ENCODE peak calls at places on chromosome 22, in ten cellular contexts. Q is T-helper 9 cell; K is GM23248; Z is stimulated activated naive B cell treated with anti-CD40 and anti-IgM and Interleukin-4, amounts not matched to agents 10 μg/mL and 1 μg/mL and 100 μg/mL, for 72 hours; I is AG09309; N is osteocyte; Y is AG08395; R is HTR-8/SVneo; V is AG09319; L is EH. A is an unnamed sample.

GRCh38 chr22:27578937-27579617 is 222.5 kb downstream of the MN1 start:
- DNase-seq in Q (no peak), K (peak), Z (no peak), I (peak), N (no peak), Y (peak), R (no peak), V (no peak), L (peak), A (no peak)

GRCh38 chr22:49904040-49904369 is 14.2 kb downstream of the ALG12 start:
- DNase-seq in Q (no peak), K (no peak), Z (no peak), I (no peak), N (no peak), Y (no peak), R (no peak), V (no peak), L (no peak), A (no peak)

GRCh38 chr22:44865193-44866057 is 113.0 kb downstream of the ARHGAP8 start:
- DNase-seq in Q (no peak), K (no peak), Z (no peak), I (no peak), N (no peak), Y (no peak), R (no peak), V (no peak), L (no peak), A (no peak)

GRCh38 chr22:25488244-25489020 is 76.0 kb upstream of the GRK3 start:
- DNase-seq in Q (no peak), K (peak), Z (peak), I (peak), N (peak), Y (peak), R (peak), V (peak), L (peak), A (no peak)

GRCh38 chr22:44049369-44050231 is 25.5 kb downstream of the PARVB start:
- DNase-seq in Q (no peak), K (no peak), Z (no peak), I (no peak), N (no peak), Y (no peak), R (no peak), V (no peak), L (no peak), A (no peak)

GRCh38 chr22:43821606-43822425 is 9.7 kb upstream of the EFCAB6 start:
- DNase-seq in Q (no peak), K (no peak), Z (no peak), I (no peak), N (peak), Y (no peak), R (no peak), V (no peak), L (no peak), A (no peak)

GRCh38 chr22:45844949-45845613 is 131.9 kb downstream of the WNT7B start:
- DNase-seq in Q (no peak), K (no peak), Z (no peak), I (no peak), N (no peak), Y (no peak), R (no peak), V (no peak), L (peak), A (no peak)

GRCh38 chr22:21590809-21591641 is 23.5 kb downstream of the UBE2L3 start:
- DNase-seq in Q (no peak), K (no peak), Z (peak), I (no peak), N (no peak), Y (no peak), R (no peak), V (no peak), L (no peak), A (no peak)

GRCh38 chr22:38186429-38186828 is 4.8 kb upstream of the PLA2G6 start:
- DNase-seq in Q (no peak), K (no peak), Z (no peak), I (no peak), N (no peak), Y (no peak), R (no peak), V (no peak), L (peak), A (no peak)

GRCh38 chr22:28341001-28341400 is 338.6 kb downstream of the TTC28 start:
- DNase-seq in Q (no peak), K (peak), Z (no peak), I (no peak), N (no peak), Y (peak), R (no peak), V (peak), L (peak), A (no peak)

GRCh38 chr22:45977003-45977395 is at the start of gene WNT7B:
- DNase-seq in Q (no peak), K (no peak), Z (no peak), I (no peak), N (no peak), Y (no peak), R (no peak), V (no peak), L (no peak), A (no peak)

GRCh38 chr22:50173983-50174355 is 3.4 kb downstream of the PANX2 start:
- DNase-seq in Q (no peak), K (no peak), Z (no peak), I (no peak), N (no peak), Y (no peak), R (no peak), V (no peak), L (no peak), A (no peak)

GRCh38 chr22:44940121-44940520 is 69.7 kb downstream of the PHF21B start:
- DNase-seq in Q (no peak), K (no peak), Z (no peak), I (no peak), N (no peak), Y (no peak), R (no peak), V (no peak), L (no peak), A (no peak)

GRCh38 chr22:27670701-27671412 is 130.7 kb downstream of the MN1 start:
- DNase-seq in Q (no peak), K (peak), Z (no peak), I (no peak), N (no peak), Y (no peak), R (peak), V (no peak), L (peak), A (no peak)

GRCh38 chr22:37080438-37080837 is 28.9 kb downstream of the KCTD17 start:
- DNase-seq in Q (no peak), K (no peak), Z (no peak), I (no peak), N (no peak), Y (no peak), R (no peak), V (no peak), L (no peak), A (no peak)

GRCh38 chr22:39437836-39438704 is 18.7 kb upstream of the MGAT3 start:
- DNase-seq in Q (no peak), K (no peak), Z (no peak), I (no peak), N (no peak), Y (no peak), R (no peak), V (no peak), L (no peak), A (no peak)

GRCh38 chr22:26436903-26437515 is 7.9 kb downstream of the ASPHD2 start:
- DNase-seq in Q (no peak), K (no peak), Z (no peak), I (no peak), N (no peak), Y (no peak), R (no peak), V (no peak), L (no peak), A (no peak)

GRCh38 chr22:29225422-29226090 is 19.9 kb downstream of the EMID1 start:
- DNase-seq in Q (no peak), K (peak), Z (no peak), I (no peak), N (no peak), Y (peak), R (no peak), V (no peak), L (peak), A (no peak)

GRCh38 chr22:41285441-41285819 is 557 bp downstream of the RANGAP1 start:
- DNase-seq in Q (peak), K (peak), Z (peak), I (no peak), N (peak), Y (peak), R (peak), V (peak), L (peak), A (no peak)

GRCh38 chr22:43433904-43434600 is 22.2 kb downstream of the MPPED1 start:
- DNase-seq in Q (no peak), K (no peak), Z (no peak), I (no peak), N (no peak), Y (no peak), R (no peak), V (no peak), L (no peak), A (no peak)

GRCh38 chr22:34122064-34122463 is 201.8 kb upstream of the LARGE1 start:
- DNase-seq in Q (no peak), K (no peak), Z (no peak), I (no peak), N (no peak), Y (no peak), R (no peak), V (no peak), L (no peak), A (no peak)

GRCh38 chr22:19666663-19667593 is 47.4 kb upstream of the SEPTIN5 start:
- DNase-seq in Q (no peak), K (peak), Z (no peak), I (no peak), N (peak), Y (peak), R (no peak), V (peak), L (peak), A (peak)

GRCh38 chr22:20750461-20751184 is 23.3 kb upstream of the SERPIND1 start:
- DNase-seq in Q (no peak), K (peak), Z (peak), I (peak), N (peak), Y (peak), R (peak), V (peak), L (peak), A (peak)

GRCh38 chr22:39308614-39309363 is 10.6 kb downstream of the RPL3 start:
- DNase-seq in Q (no peak), K (peak), Z (no peak), I (peak), N (peak), Y (peak), R (peak), V (peak), L (peak), A (peak)

GRCh38 chr22:22233081-22233480 is 11.5 kb upstream of the VPREB1 start:
- DNase-seq in Q (no peak), K (no peak), Z (no peak), I (no peak), N (peak), Y (no peak), R (no peak), V (no peak), L (no peak), A (no peak)

GRCh38 chr22:20626811-20627210 is 119.4 kb downstream of the MED15 start:
- DNase-seq in Q (no peak), K (no peak), Z (no peak), I (no peak), N (no peak), Y (no peak), R (no peak), V (no peak), L (no peak), A (no peak)

GRCh38 chr22:29098296-29098695 is 25.5 kb downstream of the KREMEN1 start:
- DNase-seq in Q (no peak), K (no peak), Z (no peak), I (no peak), N (no peak), Y (no peak), R (no peak), V (no peak), L (no peak), A (no peak)

GRCh38 chr22:19407649-19408606 is 23.6 kb downstream of the HIRA start:
- DNase-seq in Q (no peak), K (peak), Z (no peak), I (no peak), N (no peak), Y (no peak), R (no peak), V (no peak), L (peak), A (no peak)

GRCh38 chr22:33687464-33687863 is 232.8 kb downstream of the LARGE1 start:
- DNase-seq in Q (no peak), K (no peak), Z (no peak), I (no peak), N (no peak), Y (no peak), R (no peak), V (no peak), L (no peak), A (no peak)

GRCh38 chr22:25900880-25901279 is 158.9 kb downstream of the MYO18B start:
- DNase-seq in Q (no peak), K (no peak), Z (no peak), I (no peak), N (no peak), Y (no peak), R (no peak), V (no peak), L (no peak), A (no peak)

GRCh38 chr22:35064664-35065063 is 1.3 kb upstream of the ISX start:
- DNase-seq in Q (no peak), K (no peak), Z (no peak), I (no peak), N (no peak), Y (no peak), R (no peak), V (no peak), L (no peak), A (no peak)

GRCh38 chr22:33788927-33789326 is 131.3 kb downstream of the LARGE1 start:
- DNase-seq in Q (no peak), K (no peak), Z (no peak), I (no peak), N (no peak), Y (no peak), R (no peak), V (no peak), L (no peak), A (no peak)

GRCh38 chr22:43174941-43175531 is 11.9 kb downstream of the TTLL12 start:
- DNase-seq in Q (no peak), K (no peak), Z (no peak), I (no peak), N (no peak), Y (no peak), R (no peak), V (no peak), L (no peak), A (no peak)

GRCh38 chr22:38016182-38017078 is 32.1 kb upstream of the SOX10 start:
- DNase-seq in Q (no peak), K (peak), Z (no peak), I (no peak), N (no peak), Y (peak), R (no peak), V (peak), L (no peak), A (no peak)

A was measured in AG04449.